ENCODE peak calls at places on chromosomes 13 and 19, in seven cellular contexts. I is cardiac muscle cell; A is small intestine; W is IMR-90; C is effector memory CD4-positive, alpha-beta T cell; N is naive thymus-derived CD4-positive, alpha-beta T cell; B is body of pancreas. X is an unnamed sample.

GRCh38 chr19:30206187-30206586 is 166.0 kb upstream of the ZNF536 start:
- DNase-seq in I (no peak), A (no peak), N (no peak), W (no peak), C (no peak), B (no peak), X (no peak)

GRCh38 chr13:70098669-70099068 is 9.0 kb upstream of the ATXN8OS start:
- DNase-seq in W (no peak), B (no peak), C (no peak), A (no peak), I (peak), N (no peak), X (no peak)

GRCh38 chr13:99062593-99062992 is 84.7 kb upstream of the DOCK9 start:
- DNase-seq in I (no peak), B (no peak), N (no peak), C (no peak), A (no peak), W (peak), X (no peak)

GRCh38 chr13:30806784-30807183 is 71.4 kb downstream of the ALOX5AP start:
- DNase-seq in I (peak), A (peak), B (no peak), W (peak), C (no peak), N (no peak), X (no peak)

GRCh38 chr13:60583911-60584753 is 187.1 kb downstream of the TDRD3 start:
- DNase-seq in W (peak), C (no peak), A (no peak), N (no peak), B (no peak), I (no peak), X (no peak)

GRCh38 chr19:47471733-47472457 is at the start of gene SLC8A2:
- DNase-seq in I (peak), N (peak), C (peak), W (peak), B (peak), A (no peak), X (no peak)

GRCh38 chr19:39539165-39539518 is 819 bp downstream of the EID2 start:
- DNase-seq in A (no peak), W (peak), C (no peak), B (no peak), N (no peak), I (peak), X (no peak)

GRCh38 chr13:76925115-76925514 is 23.2 kb upstream of the ACOD1 start:
- DNase-seq in I (no peak), N (no peak), W (no peak), B (no peak), C (no peak), A (no peak), X (no peak)

GRCh38 chr13:48590141-48590863 is 57.4 kb upstream of the RCBTB2 start:
- DNase-seq in A (peak), C (no peak), W (no peak), B (no peak), N (no peak), I (no peak), X (no peak)

GRCh38 chr13:98099627-98100026 is 43.3 kb upstream of the FARP1 start:
- DNase-seq in I (no peak), C (no peak), A (no peak), N (no peak), B (no peak), W (no peak), X (no peak)

GRCh38 chr13:77810430-77810829 is 108.2 kb downstream of the EDNRB start:
- DNase-seq in I (peak), A (peak), B (no peak), N (no peak), C (no peak), W (peak), X (no peak)

GRCh38 chr13:45847554-45848224 is 3.9 kb downstream of the SIAH3 start:
- DNase-seq in A (peak), C (peak), W (no peak), N (peak), B (peak), I (peak), X (no peak)

GRCh38 chr19:872266-872951 is 12.9 kb downstream of the CFD start:
- DNase-seq in W (peak), N (peak), C (peak), I (peak), B (peak), A (peak), X (no peak)

GRCh38 chr19:40804783-40805242 is 5.8 kb downstream of the EGLN2 start:
- DNase-seq in N (no peak), I (no peak), A (peak), C (no peak), B (no peak), W (no peak), X (no peak)

GRCh38 chr13:99843872-99844271 is 127.7 kb downstream of the ZIC5 start:
- DNase-seq in A (no peak), I (no peak), B (no peak), W (no peak), N (no peak), C (no peak), X (no peak)

GRCh38 chr13:32035701-32036100 is 4.1 kb downstream of the FRY start:
- DNase-seq in N (no peak), I (no peak), C (no peak), B (no peak), W (no peak), A (no peak), X (no peak)

GRCh38 chr19:23203841-23204344 is 46.3 kb downstream of the ZNF724 start:
- DNase-seq in W (no peak), C (no peak), I (no peak), A (no peak), B (no peak), N (no peak), X (no peak)

GRCh38 chr19:13621413-13621812 is 115.1 kb upstream of the CACNA1A start:
- DNase-seq in N (no peak), W (peak), I (no peak), A (peak), B (no peak), C (no peak), X (no peak)

GRCh38 chr13:112220925-112221324 is 154.0 kb downstream of the SOX1 start:
- DNase-seq in W (no peak), B (no peak), A (no peak), I (no peak), C (no peak), N (no peak), X (no peak)

GRCh38 chr19:43432866-43433673 is 18.4 kb downstream of the TEX101 start:
- DNase-seq in I (peak), W (peak), A (peak), B (peak), C (peak), N (peak), X (no peak)

GRCh38 chr13:47004022-47004421 is 107.2 kb upstream of the HTR2A start:
- DNase-seq in A (no peak), B (no peak), C (no peak), I (peak), W (peak), N (no peak), X (no peak)

GRCh38 chr19:13764821-13765394 is 586 bp downstream of the MRI1 start:
- DNase-seq in N (peak), B (peak), I (peak), C (peak), A (peak), W (no peak), X (no peak)

GRCh38 chr19:31974941-31975340 is 370.5 kb upstream of the ZNF507 start:
- DNase-seq in I (no peak), A (no peak), C (no peak), B (no peak), N (no peak), W (no peak), X (no peak)

GRCh38 chr19:1651061-1651547 is 1.3 kb downstream of the TCF3 start:
- DNase-seq in C (peak), B (no peak), A (no peak), I (peak), N (peak), W (peak), X (no peak)

GRCh38 chr19:50358483-50359431 is 6.7 kb downstream of the NAPSA start:
- DNase-seq in N (peak), C (peak), A (peak), B (peak), I (no peak), W (peak), X (no peak)

GRCh38 chr13:67048084-67048792 is 181.9 kb downstream of the PCDH9 start:
- DNase-seq in C (no peak), B (peak), I (no peak), W (peak), N (no peak), A (no peak), X (no peak)

GRCh38 chr19:33216198-33216830 is 9.3 kb downstream of the SLC7A10 start:
- DNase-seq in I (no peak), W (no peak), C (no peak), A (no peak), N (no peak), B (no peak), X (no peak)

GRCh38 chr19:13953021-13953531 is 767 bp downstream of the DCAF15 start:
- DNase-seq in I (no peak), N (no peak), A (peak), B (no peak), W (peak), C (no peak), X (no peak)

GRCh38 chr19:6808494-6808893 is 36.0 kb downstream of the VAV1 start:
- DNase-seq in W (no peak), C (no peak), A (no peak), B (no peak), N (no peak), I (no peak), X (no peak)

GRCh38 chr13:33323766-33324525 is 38.4 kb upstream of the STARD13 start:
- DNase-seq in I (no peak), C (no peak), W (peak), A (no peak), B (no peak), N (no peak), X (no peak)
- H3K27ac ChIP-seq in I (no peak), C (no peak), W (peak), A (no peak), B (no peak), N (no peak), X (no peak)

GRCh38 chr13:113546571-113547247 is 37.8 kb upstream of the TFDP1 start:
- DNase-seq in C (no peak), I (no peak), A (no peak), B (no peak), W (peak), N (no peak), X (no peak)

GRCh38 chr13:113548171-113548641 is 36.3 kb upstream of the TFDP1 start:
- DNase-seq in C (no peak), I (no peak), A (no peak), N (no peak), B (no peak), W (no peak), X (no peak)

GRCh38 chr13:113547248-113547971 is 37.1 kb upstream of the TFDP1 start:
- DNase-seq in C (no peak), I (no peak), B (no peak), W (peak), N (no peak), A (no peak), X (no peak)

GRCh38 chr13:113550453-113550852 is 34.1 kb upstream of the TFDP1 start:
- DNase-seq in B (no peak), I (no peak), N (no peak), W (no peak), A (no peak), C (no peak), X (no peak)

GRCh38 chr13:113548778-113549621 is 35.6 kb upstream of the TFDP1 start:
- DNase-seq in N (no peak), C (no peak), I (no peak), W (no peak), A (no peak), B (no peak), X (no peak)
- H3K27ac ChIP-seq in N (no peak), C (no peak), I (no peak), W (no peak), A (no peak), B (no peak), X (no peak)

GRCh38 chr19:54612428-54612827 is 17.9 kb upstream of the LILRB1 start:
- DNase-seq in A (no peak), C (no peak), W (no peak), B (no peak), I (no peak), N (no peak), X (no peak)
- H3K27ac ChIP-seq in A (no peak), C (no peak), W (no peak), B (no peak), I (no peak), N (no peak), X (no peak)

GRCh38 chr13:23612182-23612581 is 42.0 kb downstream of the TNFRSF19 start:
- DNase-seq in B (no peak), I (no peak), N (no peak), W (no peak), C (no peak), A (no peak), X (no peak)
- H3K27ac ChIP-seq in B (no peak), I (no peak), N (no peak), W (no peak), C (no peak), A (no peak), X (no peak)

GRCh38 chr19:3623716-3624115 is 2.9 kb downstream of the CACTIN start:
- DNase-seq in B (no peak), C (no peak), A (no peak), N (no peak), W (no peak), I (no peak), X (no peak)

GRCh38 chr19:3627351-3627723 is 747 bp upstream of the CACTIN start:
- DNase-seq in A (no peak), C (no peak), N (no peak), W (no peak), I (no peak), B (no peak), X (no peak)

GRCh38 chr19:3622224-3622623 is 4.4 kb downstream of the CACTIN start:
- DNase-seq in C (no peak), W (no peak), A (no peak), I (no peak), B (no peak), N (no peak), X (no peak)

GRCh38 chr19:3625996-3626472 is 556 bp downstream of the CACTIN start:
- DNase-seq in I (peak), W (no peak), B (no peak), A (no peak), C (no peak), N (no peak), X (no peak)

DNA sequence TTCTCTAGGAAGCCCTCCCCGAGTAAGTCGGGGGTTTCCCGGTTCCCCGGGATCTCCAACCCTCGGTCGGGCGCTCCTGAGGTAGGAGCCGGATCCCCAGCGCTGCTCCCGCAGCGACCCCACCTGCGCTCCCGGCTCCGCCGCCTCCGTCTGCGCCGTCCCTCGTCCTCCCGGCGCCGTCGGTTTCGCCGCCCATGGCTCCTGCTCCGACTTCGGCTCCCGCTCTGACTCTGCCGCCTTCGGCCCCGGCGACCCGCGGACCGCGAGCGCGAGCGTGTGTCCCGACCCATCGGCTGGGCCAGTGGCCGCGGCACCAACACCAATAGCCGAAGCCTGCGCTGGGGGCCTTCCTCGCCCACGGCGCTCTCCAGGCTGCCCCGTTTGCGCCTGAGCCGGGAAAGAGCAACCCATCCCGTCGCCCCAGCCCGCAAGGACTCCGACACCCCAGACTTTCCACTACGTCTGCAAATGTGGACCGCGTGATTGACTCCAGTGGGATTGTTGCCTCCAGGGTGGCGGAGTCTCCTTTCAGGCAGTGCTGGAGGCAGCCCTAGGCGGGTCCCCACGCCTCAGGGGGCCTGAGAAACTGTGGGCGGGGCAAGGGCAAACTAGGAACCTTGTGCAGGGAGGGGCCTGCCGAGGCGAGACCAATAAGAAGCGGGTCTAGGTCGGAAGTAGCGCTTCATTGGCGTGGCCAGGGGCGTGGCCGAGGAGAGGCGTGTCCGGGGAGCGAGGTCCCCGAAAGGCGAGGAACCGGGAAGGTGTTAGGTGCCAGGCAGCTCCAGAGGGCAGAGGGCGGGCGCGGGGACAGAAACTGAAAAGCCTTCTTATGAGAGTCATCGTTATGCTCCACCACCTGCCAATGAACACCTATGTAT is at the start of gene CACTIN:
- DNase-seq in B (peak), A (peak), W (peak), C (peak), N (peak), I (peak), X (peak)
- H3K27ac ChIP-seq in B (peak), A (peak), W (peak), C (peak), N (peak), I (peak), X (peak)

GRCh38 chr13:27161980-27162379 is 9.6 kb downstream of the USP12 start:
- DNase-seq in I (no peak), A (no peak), C (no peak), W (peak), N (no peak), B (no peak), X (no peak)
- H3K27ac ChIP-seq in I (no peak), A (no peak), C (no peak), W (no peak), N (no peak), B (no peak), X (no peak)

X was measured in substantia nigra.